ENCODE peak calls at places on chromosomes 13 and 19, in seven cellular contexts. D is endothelial cell of umbilical vein, V is breast epithelium, W is prostate gland, P is suprapubic skin, T is stomach, H is HCT116. G is an unnamed sample. For H3K4me1, the result is how much of the 10 kb centered on the place peaks cover.

GRCh38 chr13:77291779-77292178 is 35.1 kb downstream of the MYCBP2 start:
- DNase-seq in D (no peak), V (no peak), W (no peak), P (no peak), T (no peak), H (no peak), G (no peak)

GRCh38 chr13:84431646-84432045 is 549.4 kb upstream of the SLITRK1 start:
- DNase-seq in D (no peak), V (no peak), W (no peak), P (no peak), T (no peak), H (no peak), G (no peak)

GRCh38 chr19:29666634-29667389 is 1.6 kb downstream of the PLEKHF1 start:
- DNase-seq in D (peak), V (peak), W (peak), P (peak), T (peak), H (no peak), G (peak)

GRCh38 chr19:43651758-43652545 is 12.3 kb upstream of the CADM4 start:
- DNase-seq in D (peak), V (peak), W (peak), P (no peak), T (peak), H (no peak), G (no peak)

GRCh38 chr19:42253245-42254082 is 1.5 kb downstream of the ERF start:
- DNase-seq in D (peak), V (no peak), W (no peak), P (peak), T (peak), H (no peak), G (peak)

GRCh38 chr13:58085819-58086218 is 454.3 kb downstream of the PCDH17 start:
- DNase-seq in D (no peak), V (no peak), W (no peak), P (no peak), T (no peak), H (no peak), G (no peak)

GRCh38 chr13:98998831-98999634 is 21.2 kb upstream of the DOCK9 start:
- DNase-seq in D (no peak), V (no peak), W (no peak), P (no peak), T (no peak), H (no peak), G (no peak)

GRCh38 chr13:62997696-62998095 is 1582.0 kb upstream of the PCDH20 start:
- DNase-seq in D (no peak), V (no peak), W (no peak), P (no peak), T (no peak), H (no peak), G (no peak)

GRCh38 chr19:46717716-46718143 is 816 bp upstream of the PRKD2 start:
- DNase-seq in D (no peak), V (no peak), W (no peak), P (no peak), T (no peak), H (no peak), G (peak)

GRCh38 chr19:6761053-6761676 is 6.1 kb downstream of the SH2D3A start:
- DNase-seq in D (no peak), V (no peak), W (no peak), P (no peak), T (no peak), H (no peak), G (no peak)

GRCh38 chr13:21674271-21675009 is 3.6 kb downstream of the FGF9 start:
- DNase-seq in D (no peak), V (no peak), W (no peak), P (no peak), T (no peak), H (no peak), G (peak)

GRCh38 chr19:47723573-47723923 is 10.3 kb downstream of the EHD2 start:
- DNase-seq in D (no peak), V (no peak), W (no peak), P (no peak), T (peak), H (no peak), G (no peak)

GRCh38 chr19:24054044-24054935 is 32.7 kb upstream of the ZNF254 start:
- DNase-seq in D (no peak), V (no peak), W (no peak), P (peak), T (no peak), H (peak), G (no peak)

GRCh38 chr13:100274942-100275506 is 186.1 kb downstream of the PCCA start:
- DNase-seq in D (no peak), V (no peak), W (no peak), P (no peak), T (no peak), H (no peak), G (no peak)

GRCh38 chr19:719636-720377 is 11.1 kb downstream of the PALM start:
- DNase-seq in D (no peak), V (no peak), W (no peak), P (no peak), T (no peak), H (no peak), G (no peak)

GRCh38 chr13:49248433-49249002 is 793 bp downstream of the CDADC1 start:
- DNase-seq in D (peak), V (no peak), W (no peak), P (no peak), T (no peak), H (no peak), G (no peak)

GRCh38 chr19:3837922-3838321 is 30.9 kb downstream of the ZFR2 start:
- DNase-seq in D (no peak), V (no peak), W (no peak), P (no peak), T (no peak), H (no peak), G (no peak)

GRCh38 chr19:3095375-3096191 is 1.4 kb downstream of the GNA11 start:
- DNase-seq in D (no peak), V (no peak), W (no peak), P (peak), T (no peak), H (no peak), G (peak)

GRCh38 chr19:48963371-48964204 is 1.5 kb upstream of the FTL start:
- DNase-seq in D (peak), V (peak), W (peak), P (peak), T (peak), H (no peak), G (peak)
- TF ChIP-seq POLR2AphosphoS5 in D (peak), V (peak), W (peak), P (no peak), T (peak), H (peak), G (peak)

GRCh38 chr13:35093356-35093755 is 151.3 kb downstream of the NBEA start:
- DNase-seq in D (no peak), V (no peak), W (no peak), P (no peak), T (no peak), H (no peak), G (no peak)

GRCh38 chr13:35092751-35093150 is 150.7 kb downstream of the NBEA start:
- DNase-seq in D (no peak), V (no peak), W (no peak), P (no peak), T (no peak), H (no peak), G (no peak)

GRCh38 chr13:35086667-35087066 is 144.6 kb downstream of the NBEA start:
- DNase-seq in D (no peak), V (no peak), W (no peak), P (no peak), T (no peak), H (peak), G (no peak)

GRCh38 chr13:35092251-35092650 is 150.2 kb downstream of the NBEA start:
- DNase-seq in D (no peak), V (no peak), W (no peak), P (no peak), T (no peak), H (no peak), G (no peak)
- H3K4me3 ChIP-seq in D (no peak), V (no peak), W (no peak), P (no peak), T (no peak), H (no peak), G (no peak)

DNA sequence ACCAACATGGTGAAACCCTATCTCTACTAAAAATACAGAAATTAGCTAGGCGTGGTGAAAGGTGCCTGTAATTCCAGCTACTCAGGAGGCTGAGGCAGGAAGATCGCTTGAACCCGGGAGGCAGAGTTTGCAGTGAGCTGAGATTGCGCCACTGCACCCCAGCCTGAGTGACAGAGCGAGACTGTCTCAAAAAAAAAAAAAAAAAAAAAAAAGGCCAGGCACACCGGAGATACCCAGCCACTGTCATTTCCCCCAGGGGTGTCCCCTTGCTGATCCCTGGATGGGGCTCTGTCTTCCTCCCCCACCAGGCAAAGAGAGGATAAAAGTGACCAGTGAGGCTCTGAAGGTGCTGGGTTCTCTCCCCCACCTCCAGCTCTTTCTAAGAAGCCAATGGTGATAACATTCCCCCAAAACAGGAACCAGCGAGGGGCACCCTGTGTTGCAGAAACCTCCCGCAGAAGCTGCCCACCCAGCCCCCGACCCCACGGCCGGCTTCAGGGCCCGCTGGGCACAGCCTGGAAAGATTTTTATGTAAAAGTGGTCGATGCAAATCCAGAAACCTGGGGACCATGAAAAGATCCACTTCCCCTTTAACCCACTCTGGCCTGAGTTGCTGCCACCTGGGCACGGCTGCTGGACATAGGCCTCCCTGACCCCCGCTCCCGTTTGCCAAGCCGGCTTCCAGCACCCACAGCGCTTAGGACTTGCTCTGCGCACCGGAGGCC is 61.3 kb upstream of the KLF2 start:
- DNase-seq in D (no peak), V (no peak), W (no peak), P (no peak), T (no peak), H (no peak), G (peak)
- H3K4me1 ChIP-seq in D (under half), V (under half), W (under half), P (under half), T (under half), H (under half), G (half or more)

GRCh38 chr13:39943711-39944110 is 288.2 kb downstream of the COG6 start:
- DNase-seq in D (no peak), V (no peak), W (no peak), P (no peak), T (no peak), H (no peak), G (no peak)
- TF ChIP-seq POLR2AphosphoS5 in D (no peak), V (no peak), W (no peak), P (no peak), T (no peak), H (no peak), G (no peak)

GRCh38 chr19:38685666-38686529 is 38.4 kb downstream of the ACTN4 start:
- DNase-seq in D (peak), V (no peak), W (no peak), P (peak), T (no peak), H (peak), G (no peak)
- H3K4me3 ChIP-seq in D (no peak), V (peak), W (no peak), P (no peak), T (no peak), H (peak), G (no peak)

GRCh38 chr13:30868806-30869470 is 37.1 kb upstream of the MEDAG start:
- DNase-seq in D (no peak), V (no peak), W (no peak), P (no peak), T (no peak), H (no peak), G (no peak)
- H3K4me1 ChIP-seq in D (half or more), V (under half), W (under half), P (half or more), T (half or more), H (under half), G (under half)